ENCODE peak calls at places on chromosomes 1 and 21, in nine cellular contexts. B is left ventricle myocardium inferior, Q is tibial nerve, I is transverse colon, C is mammary epithelial cell, V is DND-41, R is heart right ventricle, N is fibroblast of lung, H is HCT116. A is an unnamed sample.
A peak's percentile ranks its signal among the peaks of the same experiment; 100 is the strongest.

GRCh38 chr1:35876988-35877387 is 6.0 kb upstream of the AGO1 start:
- DNase-seq in B (no peak), I (no peak), Q (no peak), V (peak; percentile 44), R (no peak), H (no peak), C (no peak), N (no peak), A (no peak)

GRCh38 chr1:247576514-247576913 is 11.6 kb upstream of the OR2G2 start:
- DNase-seq in C (peak; percentile 7), V (no peak), H (peak; percentile 4), R (no peak), Q (no peak), N (no peak), I (no peak), B (no peak), A (no peak)

GRCh38 chr1:158095737-158096335 is 84.9 kb upstream of the CD1D start:
- DNase-seq in B (no peak), R (no peak), Q (no peak), C (no peak), H (no peak), V (peak; percentile 56), I (peak; percentile 29), N (no peak), A (no peak)

GRCh38 chr21:36602735-36603134 is 96.2 kb upstream of the SIM2 start:
- DNase-seq in N (no peak), B (no peak), Q (no peak), R (no peak), H (no peak), C (no peak), V (no peak), I (no peak), A (no peak)

GRCh38 chr1:99670583-99670982 is 24.7 kb downstream of the PALMD start:
- DNase-seq in R (no peak), N (no peak), Q (no peak), B (no peak), I (no peak), V (no peak), H (no peak), C (no peak), A (no peak)

GRCh38 chr1:220914283-220915116 is 35.3 kb downstream of the HLX start:
- DNase-seq in R (no peak), Q (no peak), N (no peak), C (no peak), H (no peak), V (no peak), B (no peak), I (no peak), A (no peak)

GRCh38 chr1:216183007-216183406 is 240.2 kb downstream of the USH2A start:
- DNase-seq in V (no peak), R (no peak), C (no peak), B (no peak), Q (no peak), N (peak; percentile 65), I (no peak), H (no peak), A (no peak)

GRCh38 chr1:26786437-26787380 is 1.0 kb upstream of the PIGV start:
- DNase-seq in R (peak; percentile 67), H (no peak), C (peak; percentile 46), B (peak; percentile 67), Q (peak; percentile 43), N (peak; percentile 92), V (peak; percentile 80), I (peak; percentile 62), A (no peak)

GRCh38 chr21:42925114-42925907 is at the start of gene ERVH48-1:
- DNase-seq in H (no peak), V (peak; percentile 72), R (no peak), B (no peak), N (no peak), C (no peak), I (no peak), Q (no peak), A (no peak)

GRCh38 chr1:61692155-61692783 is 32.7 kb downstream of the TM2D1 start:
- DNase-seq in Q (no peak), B (no peak), C (peak; percentile 14), N (peak; percentile 55), I (peak; percentile 16), H (no peak), R (no peak), V (no peak), A (no peak)

GRCh38 chr1:156120318-156120717 is 5.8 kb downstream of the LMNA start:
- DNase-seq in B (no peak), V (no peak), N (no peak), Q (no peak), H (no peak), R (no peak), I (no peak), C (no peak), A (no peak)

GRCh38 chr1:156122519-156123355 is 8.2 kb downstream of the LMNA start:
- DNase-seq in B (peak; percentile 85), C (peak; percentile 67), R (peak; percentile 84), Q (no peak), V (no peak), I (peak; percentile 79), N (peak; percentile 90), H (no peak), A (no peak)

GRCh38 chr1:156121441-156121840 is 6.9 kb downstream of the LMNA start:
- DNase-seq in N (no peak), Q (no peak), R (no peak), C (no peak), V (no peak), I (no peak), B (no peak), H (no peak), A (no peak)

GRCh38 chr1:156123356-156124196 is 9.1 kb downstream of the LMNA start:
- DNase-seq in C (peak; percentile 98), V (peak; percentile 28), N (peak; percentile 97), H (peak; percentile 91), R (peak; percentile 96), Q (peak; percentile 97), I (peak; percentile 95), B (peak; percentile 96), A (peak; percentile 65)

GRCh38 chr1:156122086-156122485 is 7.6 kb downstream of the LMNA start:
- DNase-seq in V (no peak), N (no peak), B (no peak), I (no peak), H (no peak), C (no peak), R (no peak), Q (no peak), A (no peak)
- H3K4me1 ChIP-seq in V (peaks cover 11% of the 10 kb centered on the region), N (peaks cover 38% of the 10 kb centered on the region), B (peaks cover 100% of the 10 kb centered on the region), I (peaks cover 100% of the 10 kb centered on the region), H (peaks cover 78% of the 10 kb centered on the region), C (peaks cover 87% of the 10 kb centered on the region), R (peaks cover 100% of the 10 kb centered on the region), Q (peaks cover 15% of the 10 kb centered on the region), A (peaks cover 87% of the 10 kb centered on the region)

DNA sequence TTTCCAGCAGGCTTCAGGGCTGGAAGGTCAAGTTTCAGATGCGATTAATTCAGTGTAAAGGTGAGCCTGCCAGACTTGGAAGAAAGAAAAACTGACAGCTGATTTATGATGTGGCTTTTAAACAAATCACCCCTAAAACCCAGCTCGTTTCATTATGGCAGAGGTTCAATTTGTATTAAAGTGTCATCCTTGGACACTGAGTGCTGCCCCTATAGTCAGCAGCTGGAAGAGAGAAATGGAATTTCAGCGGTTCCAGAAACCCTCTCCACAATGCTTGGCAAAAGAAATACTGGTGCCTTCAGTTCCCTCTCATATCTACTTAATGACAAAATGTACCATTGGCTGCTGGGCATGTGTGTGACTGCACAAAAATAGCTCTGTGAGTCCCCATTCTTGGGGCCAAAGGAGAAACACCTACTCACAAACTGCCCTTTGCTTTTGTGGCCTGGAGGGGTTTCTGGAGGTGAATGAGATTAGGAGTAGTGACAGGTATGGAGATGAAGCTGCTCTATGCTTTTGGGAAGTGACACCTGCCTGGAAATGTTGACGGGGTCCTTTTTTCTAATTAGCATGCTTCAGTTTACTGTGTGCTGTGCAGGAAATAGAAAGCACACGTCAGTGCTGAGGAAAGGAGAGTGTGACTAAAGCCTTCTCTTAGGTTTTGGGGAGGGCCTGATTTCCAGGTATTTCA is 95.1 kb upstream of the TSPAN2 start:
- DNase-seq in H (no peak), N (peak; percentile 60), I (no peak), B (no peak), C (no peak), Q (no peak), R (no peak), V (no peak), A (no peak)
- TF ChIP-seq CTCF in H (no peak), N (peak; percentile 9), I (no peak), B (peak; percentile 34), C (no peak), Q (no peak), R (no peak), V (no peak), A (no peak)

GRCh38 chr1:66217561-66217960 is 316.4 kb upstream of the SGIP1 start:
- DNase-seq in N (no peak), Q (no peak), C (no peak), I (no peak), H (no peak), V (no peak), R (no peak), B (no peak), A (no peak)
- H3K4me1 ChIP-seq in N (no peaks in the 10 kb centered on the region), Q (no peaks in the 10 kb centered on the region), C (no peaks in the 10 kb centered on the region), I (no peaks in the 10 kb centered on the region), H (no peaks in the 10 kb centered on the region), V (no peaks in the 10 kb centered on the region), R (no peaks in the 10 kb centered on the region), B (no peaks in the 10 kb centered on the region), A (no peaks in the 10 kb centered on the region)

DNA sequence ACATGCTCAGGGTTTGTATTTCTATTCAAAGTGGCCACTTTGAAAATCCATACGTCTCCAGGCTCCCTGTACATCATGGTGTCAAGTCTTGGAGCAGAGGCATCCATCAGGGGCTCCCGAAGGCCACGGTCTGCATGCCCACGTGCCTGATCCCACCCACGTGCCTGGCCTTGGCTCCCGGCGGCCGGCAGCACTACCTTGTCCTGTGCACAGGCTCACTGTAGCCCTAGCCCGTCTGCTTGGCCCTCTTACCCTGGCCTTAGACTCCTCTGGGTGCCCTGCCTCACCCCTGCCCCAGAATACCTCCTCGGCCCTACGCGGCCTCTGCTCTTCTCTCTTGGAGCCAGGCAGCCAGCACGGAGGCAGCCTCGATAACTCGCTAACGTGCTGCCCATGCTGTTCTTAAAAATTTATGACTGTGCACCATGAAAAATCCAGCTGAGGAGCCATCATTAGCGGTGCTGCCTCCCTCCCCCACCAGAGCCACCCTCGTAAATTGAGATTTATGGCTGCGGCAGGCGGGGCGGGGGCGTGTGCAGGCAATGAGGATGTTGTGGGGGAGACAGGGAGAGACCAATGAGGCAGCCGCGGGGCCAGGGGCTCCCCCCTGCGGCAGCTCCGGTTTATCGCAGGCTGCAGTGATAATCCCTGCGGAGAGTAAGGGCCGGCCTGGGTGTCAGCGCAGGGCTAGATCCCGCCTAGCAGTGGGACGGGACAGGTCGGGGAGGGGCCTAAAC is 24.6 kb downstream of the DMAP1 start:
- DNase-seq in N (peak; percentile 12), V (no peak), R (no peak), Q (no peak), I (peak; percentile 89), B (no peak), C (no peak), H (peak; percentile 50), A (no peak)
- TF ChIP-seq CTCF in N (peak; percentile 52), V (no peak), R (peak; percentile 32), Q (peak; percentile 47), I (peak; percentile 87), B (peak; percentile 44), C (peak; percentile 18), H (peak; percentile 83), A (no peak)

GRCh38 chr1:3116560-3116959 is 47.6 kb downstream of the PRDM16 start:
- DNase-seq in I (no peak), C (no peak), H (no peak), N (no peak), Q (no peak), B (no peak), R (no peak), V (no peak), A (no peak)
- H3K4me1 ChIP-seq in I (no peaks in the 10 kb centered on the region), C (no peaks in the 10 kb centered on the region), H (no peaks in the 10 kb centered on the region), N (no peaks in the 10 kb centered on the region), Q (no peaks in the 10 kb centered on the region), B (peaks cover 78% of the 10 kb centered on the region), R (peaks cover 46% of the 10 kb centered on the region), V (no peaks in the 10 kb centered on the region), A (no peaks in the 10 kb centered on the region)

GRCh38 chr1:9009438-9010366 is 16.5 kb downstream of the SLC2A7 start:
- DNase-seq in C (no peak), I (peak; percentile 47), H (no peak), V (peak; percentile 49), R (peak; percentile 41), B (no peak), N (peak; percentile 24), Q (no peak), A (no peak)
- TF ChIP-seq CTCF in C (peak; percentile 37), I (peak; percentile 64), H (peak; percentile 84), V (peak; percentile 67), R (peak; percentile 58), B (peak; percentile 60), N (peak; percentile 69), Q (peak; percentile 22), A (peak; percentile 30)

A was measured in esophagus squamous epithelium.